ENCODE peak calls at places on chromosome 9, in five cellular contexts. Z, Y, N, D and S are unnamed samples.

GRCh38 chr9:121023064-121023463 is 27.0 kb downstream of the C5 start:
- DNase-seq in Z (no peak), Y (peak), N (no peak), D (peak), S (no peak)

GRCh38 chr9:118515947-118516346 is 811.7 kb downstream of the TLR4 start:
- DNase-seq in Z (no peak), Y (no peak), N (no peak), D (no peak), S (no peak)

GRCh38 chr9:36772449-36773370 is 200.0 kb downstream of the MELK start:
- DNase-seq in Z (peak), Y (peak), N (no peak), D (peak), S (no peak)

GRCh38 chr9:12426198-12426864 is 266.9 kb upstream of the TYRP1 start:
- DNase-seq in Z (no peak), Y (peak), N (no peak), D (peak), S (no peak)

GRCh38 chr9:133657120-133657661 is 21.0 kb downstream of the DBH start:
- DNase-seq in Z (peak), Y (no peak), N (no peak), D (peak), S (no peak)

GRCh38 chr9:134396258-134396742 is 70.0 kb downstream of the RXRA start:
- DNase-seq in Z (no peak), Y (no peak), N (peak), D (no peak), S (peak)

GRCh38 chr9:88777498-88778312 is 213.6 kb upstream of the S1PR3 start:
- DNase-seq in Z (peak), Y (no peak), N (peak), D (peak), S (no peak)

GRCh38 chr9:92718086-92719001 is 46.3 kb downstream of the BICD2 start:
- DNase-seq in Z (no peak), Y (no peak), N (no peak), D (no peak), S (no peak)

GRCh38 chr9:37626708-37627293 is 24.0 kb upstream of the FRMPD1 start:
- DNase-seq in Z (no peak), Y (no peak), N (no peak), D (no peak), S (no peak)

GRCh38 chr9:134328341-134328840 is 2.1 kb downstream of the RXRA start:
- DNase-seq in Z (peak), Y (no peak), N (no peak), D (no peak), S (no peak)

GRCh38 chr9:97786341-97786740 is 66.7 kb upstream of the FOXE1 start:
- DNase-seq in Z (peak), Y (no peak), N (no peak), D (peak), S (no peak)

GRCh38 chr9:113580041-113580953 is 116.8 kb downstream of the RGS3 start:
- DNase-seq in Z (peak), Y (no peak), N (no peak), D (peak), S (no peak)

GRCh38 chr9:91416086-91416712 is 7.4 kb downstream of the NFIL3 start:
- DNase-seq in Z (peak), Y (no peak), N (no peak), D (no peak), S (no peak)

GRCh38 chr9:71683598-71684235 is 84.6 kb downstream of the CEMIP2 start:
- DNase-seq in Z (peak), Y (no peak), N (no peak), D (peak), S (no peak)

GRCh38 chr9:32413424-32413823 is 29.0 kb downstream of the ACO1 start:
- DNase-seq in Z (no peak), Y (peak), N (no peak), D (peak), S (no peak)

GRCh38 chr9:83154821-83155220 is 91.9 kb upstream of the RASEF start:
- DNase-seq in Z (no peak), Y (peak), N (no peak), D (no peak), S (no peak)

GRCh38 chr9:29393064-29393463 is 1819.8 kb upstream of the C9orf72 start:
- DNase-seq in Z (no peak), Y (no peak), N (no peak), D (peak), S (no peak)

GRCh38 chr9:114216081-114216480 is 60.7 kb downstream of the COL27A1 start:
- DNase-seq in Z (peak), Y (no peak), N (no peak), D (peak), S (no peak)

GRCh38 chr9:92066131-92066530 is 49.1 kb downstream of the SPTLC1 start:
- DNase-seq in Z (no peak), Y (no peak), N (no peak), D (no peak), S (no peak)

GRCh38 chr9:93065321-93065720 is 6.8 kb downstream of the SUSD3 start:
- DNase-seq in Z (no peak), Y (no peak), N (no peak), D (no peak), S (no peak)

GRCh38 chr9:104900871-104901270 is 27.1 kb downstream of the ABCA1 start:
- DNase-seq in Z (no peak), Y (no peak), N (no peak), D (no peak), S (no peak)

GRCh38 chr9:119905706-119906105 is 536.5 kb upstream of the BRINP1 start:
- DNase-seq in Z (no peak), Y (no peak), N (no peak), D (no peak), S (no peak)

GRCh38 chr9:112487008-112487798 is 576 bp downstream of the KIAA1958 start:
- DNase-seq in Z (peak), Y (peak), N (peak), D (peak), S (peak)
- TF ChIP-seq CTCF in Z (no peak), Y (no peak), N (no peak), D (no peak), S (no peak)

DNA sequence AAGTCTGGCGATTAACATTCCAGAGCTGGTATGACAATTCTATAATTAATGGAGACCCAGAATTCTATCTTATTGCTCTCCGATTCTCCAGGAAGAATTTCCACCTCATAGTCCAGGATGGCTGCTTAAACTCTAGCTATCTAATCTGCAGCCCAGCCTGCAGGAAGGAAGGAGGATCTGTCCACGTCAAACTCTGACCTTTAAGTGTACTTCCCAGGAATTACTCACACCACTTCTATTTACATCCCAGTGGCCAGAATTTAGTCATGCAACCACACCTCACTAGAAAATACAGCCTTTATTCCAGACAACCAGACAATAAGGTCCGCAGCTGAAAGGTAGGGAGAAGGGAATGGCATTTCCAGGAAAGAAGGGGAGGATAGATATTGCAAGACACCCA is 3.5 kb upstream of the DENND1A start:
- DNase-seq in Z (peak), Y (peak), N (no peak), D (peak), S (no peak)
- TF ChIP-seq CTCF in Z (no peak), Y (no peak), N (no peak), D (no peak), S (no peak)

DNA sequence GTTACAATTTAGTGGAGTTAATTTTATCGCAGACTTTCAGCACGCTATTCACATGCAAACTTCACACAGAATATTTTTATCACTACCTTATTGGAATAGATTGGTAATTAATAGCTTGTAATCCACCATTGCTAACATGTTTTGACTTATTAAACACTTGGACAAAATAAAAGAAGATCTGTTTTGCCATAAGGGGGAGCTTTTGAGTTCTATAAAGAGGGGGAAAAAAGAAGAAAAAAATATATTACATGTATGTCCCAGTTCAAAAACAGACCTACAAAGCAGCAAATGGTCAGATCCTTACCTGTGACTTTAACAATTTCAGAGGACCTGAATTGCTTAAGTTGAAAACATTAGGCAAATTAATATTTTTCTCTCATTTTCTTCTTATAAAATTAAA is 1.2 kb upstream of the PAPPA start:
- DNase-seq in Z (peak), Y (no peak), N (no peak), D (no peak), S (no peak)
- TF ChIP-seq CTCF in Z (peak), Y (no peak), N (peak), D (peak), S (no peak)

GRCh38 chr9:94568972-94569712 is 14.3 kb downstream of the PCAT7 start:
- DNase-seq in Z (no peak), Y (no peak), N (no peak), D (no peak), S (no peak)

GRCh38 chr9:94568250-94568889 is 13.5 kb downstream of the PCAT7 start:
- DNase-seq in Z (no peak), Y (no peak), N (no peak), D (no peak), S (no peak)

GRCh38 chr9:94560237-94560636 is 5.4 kb downstream of the PCAT7 start:
- DNase-seq in Z (no peak), Y (no peak), N (no peak), D (no peak), S (no peak)

GRCh38 chr9:94563548-94563947 is 8.7 kb downstream of the PCAT7 start:
- DNase-seq in Z (no peak), Y (no peak), N (no peak), D (no peak), S (no peak)
- TF ChIP-seq CTCF in Z (no peak), Y (no peak), N (peak), D (no peak), S (no peak)

GRCh38 chr9:79630521-79631403 is 59.0 kb downstream of the TLE4 start:
- DNase-seq in Z (no peak), Y (no peak), N (peak), D (no peak), S (no peak)
- TF ChIP-seq CTCF in Z (no peak), Y (no peak), N (no peak), D (no peak), S (no peak)